ENCODE peak calls at places on chromosomes 1 and 21, in ten cellular contexts. H is right atrium auricular region; W is MM.1S; E is endothelial cell; B is A549; C is IMR-90; U is hepatocyte; M is GM13976; V is CD8-positive, alpha-beta T cell; Q is AG10803. I is an unnamed sample.

GRCh38 chr1:73162576-73162975 is 880.2 kb upstream of the NEGR1 start:
- DNase-seq in U (no peak), B (no peak), E (no peak), M (no peak), C (no peak), H (no peak), V (no peak), Q (no peak), W (no peak), I (no peak)

GRCh38 chr1:30302808-30303310 is 420.5 kb downstream of the MATN1 start:
- DNase-seq in M (no peak), B (no peak), U (no peak), H (peak), E (no peak), C (no peak), Q (no peak), V (no peak), W (no peak), I (no peak)

GRCh38 chr1:214846971-214847810 is 235.3 kb upstream of the KCNK2 start:
- DNase-seq in V (no peak), C (no peak), M (no peak), H (no peak), E (no peak), B (no peak), U (no peak), Q (peak), W (no peak), I (no peak)

GRCh38 chr1:234958066-234958701 is 170.5 kb downstream of the TOMM20 start:
- DNase-seq in H (peak), U (no peak), E (no peak), C (no peak), W (no peak), M (no peak), Q (no peak), B (peak), V (no peak), I (no peak)

GRCh38 chr1:155017021-155017945 is 14.7 kb downstream of the ZBTB7B start:
- DNase-seq in Q (peak), W (peak), H (peak), C (peak), V (peak), E (peak), B (peak), M (peak), U (peak), I (peak)

GRCh38 chr1:176501596-176501995 is 38.6 kb downstream of the PAPPA2 start:
- DNase-seq in C (no peak), H (no peak), M (no peak), E (no peak), Q (no peak), V (no peak), B (no peak), W (no peak), U (no peak), I (no peak)

GRCh38 chr1:33895396-33895795 is 31.5 kb downstream of the HMGB4 start:
- DNase-seq in B (no peak), M (no peak), W (no peak), E (no peak), U (no peak), Q (no peak), V (no peak), H (peak), C (no peak), I (no peak)

GRCh38 chr1:75501565-75501964 is 109.3 kb downstream of the SLC44A5 start:
- DNase-seq in C (no peak), E (no peak), B (no peak), H (no peak), W (no peak), U (no peak), Q (no peak), V (no peak), M (no peak), I (no peak)

GRCh38 chr1:203754455-203754864 is 10.5 kb upstream of the LAX1 start:
- DNase-seq in H (no peak), B (no peak), E (no peak), W (peak), Q (no peak), V (peak), M (no peak), C (no peak), U (no peak), I (no peak)

GRCh38 chr1:86913399-86913895 is 479 bp downstream of the SELENOF start:
- DNase-seq in B (peak), E (peak), H (no peak), Q (peak), V (peak), M (peak), U (peak), C (peak), W (peak), I (no peak)

GRCh38 chr1:25952851-25953401 is 44.9 kb downstream of the PAFAH2 start:
- DNase-seq in E (no peak), M (no peak), H (no peak), W (no peak), Q (peak), U (no peak), V (no peak), B (no peak), C (peak), I (no peak)

GRCh38 chr1:19776287-19776686 is 23.4 kb downstream of the TMCO4 start:
- DNase-seq in Q (no peak), M (no peak), H (no peak), B (no peak), V (no peak), C (no peak), U (no peak), E (no peak), W (no peak), I (no peak)

GRCh38 chr21:34061983-34062382 is 11.4 kb upstream of the MRPS6 start:
- DNase-seq in E (no peak), H (no peak), V (no peak), M (no peak), C (no peak), B (peak), W (no peak), U (no peak), Q (no peak), I (no peak)

GRCh38 chr1:67332653-67333529 is 25.2 kb downstream of the IL12RB2 start:
- DNase-seq in U (no peak), V (no peak), H (no peak), E (no peak), M (peak), Q (no peak), B (no peak), W (no peak), C (no peak), I (no peak)

GRCh38 chr1:155009221-155009711 is 6.7 kb downstream of the ZBTB7B start:
- DNase-seq in H (no peak), U (no peak), B (no peak), E (no peak), V (no peak), M (no peak), C (no peak), Q (no peak), W (no peak), I (no peak)

GRCh38 chr1:203200059-203200553 is 13.6 kb upstream of the CHI3L1 start:
- DNase-seq in B (no peak), H (peak), U (no peak), M (no peak), Q (peak), W (no peak), E (no peak), C (peak), V (no peak), I (no peak)

GRCh38 chr1:224828691-224829090 is 100.8 kb upstream of the DNAH14 start:
- DNase-seq in V (no peak), W (no peak), H (no peak), M (no peak), E (no peak), Q (peak), C (peak), U (no peak), B (no peak), I (no peak)

GRCh38 chr1:192805832-192806323 is 3.0 kb upstream of the RGS2 start:
- DNase-seq in C (peak), V (no peak), Q (peak), H (no peak), U (peak), M (peak), B (peak), W (peak), E (peak), I (no peak)

GRCh38 chr1:111270781-111271463 is 19.7 kb upstream of the CHIA start:
- DNase-seq in Q (no peak), B (no peak), H (no peak), W (no peak), M (peak), C (no peak), E (no peak), V (no peak), U (no peak), I (no peak)

GRCh38 chr21:32233055-32233546 is 45.7 kb downstream of the MIS18A start:
- DNase-seq in V (no peak), E (no peak), W (no peak), U (no peak), B (no peak), H (no peak), C (peak), M (no peak), Q (peak), I (no peak)

GRCh38 chr1:22489278-22489677 is 37.6 kb downstream of the ZBTB40 start:
- DNase-seq in E (no peak), Q (no peak), B (no peak), W (no peak), U (no peak), V (no peak), M (no peak), H (no peak), C (no peak), I (no peak)

GRCh38 chr1:31675761-31676160 is 28.1 kb downstream of the COL16A1 start:
- DNase-seq in U (no peak), E (no peak), Q (no peak), C (no peak), V (no peak), W (no peak), B (no peak), H (no peak), M (no peak), I (no peak)

GRCh38 chr1:36890776-36891175 is 143.5 kb downstream of the GRIK3 start:
- DNase-seq in M (no peak), Q (no peak), U (no peak), E (no peak), W (no peak), B (no peak), V (no peak), H (peak), C (no peak), I (no peak)

GRCh38 chr1:209513226-209513625 is 70.3 kb upstream of the CAMK1G start:
- DNase-seq in V (no peak), M (peak), Q (peak), H (no peak), B (peak), E (peak), W (peak), C (peak), U (peak), I (no peak)

GRCh38 chr1:80657707-80658106 is 1143.0 kb upstream of the ADGRL2 start:
- DNase-seq in W (no peak), V (no peak), B (no peak), C (no peak), E (no peak), M (no peak), U (no peak), H (no peak), Q (no peak), I (no peak)

GRCh38 chr1:162985816-162986215 is 83.3 kb upstream of the RGS4 start:
- DNase-seq in C (peak), H (no peak), B (no peak), E (no peak), V (no peak), W (no peak), Q (no peak), M (no peak), U (no peak), I (no peak)

GRCh38 chr1:114750780-114751179 is 7.0 kb downstream of the CSDE1 start:
- DNase-seq in U (no peak), H (no peak), Q (no peak), E (no peak), M (no peak), W (no peak), V (no peak), B (no peak), C (no peak), I (no peak)

GRCh38 chr21:39096754-39097153 is 86.5 kb downstream of the PSMG1 start:
- DNase-seq in Q (no peak), V (no peak), M (peak), W (no peak), B (no peak), H (no peak), U (no peak), E (no peak), C (no peak), I (no peak)
- TF ChIP-seq CTCF in Q (no peak), V (no peak), M (no peak), W (no peak), B (no peak), H (no peak), U (no peak), E (no peak), C (no peak), I (no peak)

DNA sequence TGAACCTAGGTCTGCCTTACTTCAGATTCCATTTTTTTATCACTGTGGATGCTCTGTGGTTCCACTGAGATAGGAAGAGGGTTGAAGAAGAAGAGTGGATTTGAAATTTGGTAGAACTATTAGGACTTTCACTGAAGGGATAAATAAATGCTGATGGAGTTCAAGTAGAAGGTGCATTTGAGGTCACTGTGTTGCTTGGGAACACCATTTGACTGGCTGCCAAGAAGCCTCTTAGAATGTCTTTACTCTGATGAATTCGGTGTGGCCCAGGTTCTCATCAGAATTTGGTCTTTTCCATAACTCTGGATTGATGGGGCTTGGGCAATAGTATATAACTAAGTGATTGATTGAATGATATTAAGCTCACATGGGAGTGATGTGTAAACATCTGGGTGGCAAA is 11.9 kb downstream of the XPR1 start:
- DNase-seq in U (no peak), M (no peak), H (no peak), V (no peak), B (no peak), W (no peak), E (no peak), C (peak), Q (peak), I (no peak)
- TF ChIP-seq CTCF in U (no peak), M (no peak), H (no peak), V (no peak), B (no peak), W (no peak), E (no peak), C (no peak), Q (no peak), I (no peak)

DNA sequence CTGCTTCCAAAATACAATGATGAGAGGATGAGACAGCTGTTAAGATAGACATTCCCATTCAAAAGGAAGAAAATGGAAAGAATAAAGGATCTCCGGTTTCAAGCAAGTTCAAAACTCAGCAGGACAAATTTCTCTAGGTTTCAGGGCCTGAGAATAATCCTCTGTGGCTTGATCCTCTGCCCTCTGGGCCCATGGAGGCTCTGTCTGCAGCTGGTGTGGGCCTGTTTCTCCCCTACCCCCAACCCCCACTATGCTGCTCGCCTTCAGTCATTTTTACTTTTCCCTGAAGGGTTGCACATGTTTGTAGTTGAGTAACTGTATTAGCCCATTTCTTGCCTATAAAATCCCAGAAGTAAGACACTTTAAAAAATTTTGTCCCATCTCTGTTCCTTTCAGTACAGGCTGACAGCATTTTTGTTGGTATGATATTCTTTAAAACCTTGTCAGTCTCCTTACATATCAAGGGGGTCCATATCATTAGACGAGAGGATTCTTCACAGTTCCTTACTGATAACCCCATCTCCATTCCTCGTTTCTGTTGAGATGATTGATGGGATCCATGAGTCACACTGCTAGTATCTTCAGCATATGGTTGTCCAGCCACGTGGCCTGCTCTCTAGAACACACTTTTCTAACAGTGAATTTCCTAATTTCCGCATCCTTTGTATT is 10.5 kb downstream of the ZMYM4 start:
- DNase-seq in U (no peak), C (peak), Q (peak), M (no peak), V (no peak), E (no peak), W (no peak), H (no peak), B (no peak), I (no peak)
- TF ChIP-seq CTCF in U (no peak), C (no peak), Q (no peak), M (no peak), V (no peak), E (no peak), W (no peak), H (no peak), B (no peak), I (no peak)

DNA sequence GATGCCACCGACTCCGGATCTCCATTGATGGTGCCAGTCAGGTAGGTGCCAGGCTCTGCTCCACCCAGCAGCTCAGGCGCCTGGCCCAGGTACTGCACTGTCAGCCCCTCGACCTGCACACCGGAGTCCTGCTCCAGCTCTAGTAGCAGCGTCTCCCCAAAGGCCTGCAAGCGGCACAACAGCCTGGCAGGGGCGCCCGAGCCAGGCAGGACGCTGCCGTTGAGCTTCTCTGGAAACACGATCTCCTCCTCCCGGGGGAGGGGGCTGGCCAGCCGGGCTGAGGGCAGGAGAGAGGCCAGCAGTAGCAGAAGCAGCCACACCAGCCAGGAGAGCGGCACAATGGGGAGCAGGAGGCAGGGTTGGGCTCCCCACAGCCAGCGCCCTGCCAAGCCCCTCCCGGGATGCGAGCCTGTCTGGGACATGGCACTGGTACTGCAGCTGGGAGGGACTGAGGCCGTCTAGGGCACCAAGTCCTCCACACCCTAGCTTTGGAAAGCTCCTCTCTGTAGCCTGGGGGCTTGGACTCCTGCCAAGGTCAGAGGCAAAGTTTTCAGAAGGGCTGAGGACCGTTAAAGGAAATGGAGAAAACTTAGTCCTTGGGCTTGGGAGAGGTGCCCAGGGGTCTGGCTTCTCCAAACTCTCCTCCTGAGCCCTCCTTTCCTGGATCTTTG is 513 bp downstream of the ADAMTS4 start:
- DNase-seq in H (no peak), C (no peak), U (peak), M (no peak), W (no peak), V (no peak), B (no peak), E (peak), Q (peak), I (peak)
- TF ChIP-seq CTCF in H (no peak), C (peak), U (peak), M (no peak), W (no peak), V (no peak), B (no peak), E (no peak), Q (no peak), I (no peak)

I was measured in neural crest cell.